ENCODE peak calls at places on chromosome 19, in five cellular contexts. I, M, A, L and Y are unnamed samples.

GRCh38 chr19:1566392-1567115 is 1.6 kb downstream of the MEX3D start:
- DNase-seq in I (peak), M (peak), A (no peak), L (peak), Y (peak)

GRCh38 chr19:6963937-6964336 is 57.3 kb downstream of the MBD3L2B start:
- DNase-seq in I (no peak), M (no peak), A (peak), L (no peak), Y (no peak)

GRCh38 chr19:3609779-3610719 is 3.4 kb upstream of the TBXA2R start:
- DNase-seq in I (no peak), M (no peak), A (no peak), L (peak), Y (no peak)

GRCh38 chr19:2166741-2167738 is 3.3 kb downstream of the DOT1L start:
- DNase-seq in I (no peak), M (peak), A (no peak), L (peak), Y (peak)

GRCh38 chr19:8352134-8352827 is 9.2 kb upstream of the KANK3 start:
- DNase-seq in I (no peak), M (peak), A (no peak), L (no peak), Y (no peak)

GRCh38 chr19:17429661-17430101 is 9.8 kb downstream of the MVB12A start:
- DNase-seq in I (no peak), M (no peak), A (no peak), L (no peak), Y (no peak)

GRCh38 chr19:41702208-41702651 is 6.2 kb upstream of the CEACAM5 start:
- DNase-seq in I (no peak), M (peak), A (no peak), L (no peak), Y (peak)

GRCh38 chr19:14786421-14786851 is 8.1 kb upstream of the ADGRE2 start:
- DNase-seq in I (no peak), M (no peak), A (no peak), L (peak), Y (no peak)

GRCh38 chr19:53865918-53866696 is 1.6 kb upstream of the MYADM start:
- DNase-seq in I (no peak), M (peak), A (no peak), L (peak), Y (peak)

GRCh38 chr19:12789098-12789903 is 2.0 kb upstream of the JUNB start:
- DNase-seq in I (no peak), M (peak), A (no peak), L (no peak), Y (no peak)

GRCh38 chr19:47274071-47274890 is at the start of gene INAFM1:
- DNase-seq in I (peak), M (peak), A (peak), L (peak), Y (peak)